ENCODE peak calls at places on chromosome 12, in four cellular contexts. Y is ascending aorta, U is Peyer's patch, T is cardiac muscle cell. L is an unnamed sample.

GRCh38 chr12:58388261-58388660 is 446.9 kb downstream of the ATP23 start:
- DNase-seq in Y (no peak), U (no peak), T (no peak), L (no peak)

GRCh38 chr12:64566122-64566521 is 44.2 kb upstream of the RASSF3 start:
- DNase-seq in Y (no peak), U (no peak), T (no peak), L (no peak)

GRCh38 chr12:84919271-84919670 is 6.7 kb upstream of the SLC6A15 start:
- DNase-seq in Y (no peak), U (no peak), T (no peak), L (no peak)

GRCh38 chr12:19199322-19199721 is 69.8 kb downstream of the PLEKHA5 start:
- DNase-seq in Y (no peak), U (no peak), T (no peak), L (no peak)

GRCh38 chr12:89346741-89347324 is 5.5 kb downstream of the DUSP6 start:
- DNase-seq in Y (no peak), U (no peak), T (peak; percentile 37), L (no peak)

GRCh38 chr12:93804392-93805179 is 127.4 kb downstream of the CRADD start:
- DNase-seq in Y (no peak), U (no peak), T (no peak), L (no peak)

GRCh38 chr12:119229205-119229604 is 50.5 kb downstream of the HSPB8 start:
- DNase-seq in Y (no peak), U (no peak), T (no peak), L (no peak)

GRCh38 chr12:4402996-4403395 is 23.5 kb upstream of the FGF23 start:
- DNase-seq in Y (no peak), U (no peak), T (no peak), L (peak; percentile 69)

GRCh38 chr12:6361834-6362233 is 13.5 kb downstream of the SCNN1A start:
- DNase-seq in Y (peak; percentile 82), U (no peak), T (no peak), L (no peak)

GRCh38 chr12:5177096-5177495 is 133.4 kb downstream of the KCNA5 start:
- DNase-seq in Y (no peak), U (no peak), T (no peak), L (no peak)

GRCh38 chr12:57093412-57094193 is 4.7 kb downstream of the NAB2 start:
- DNase-seq in Y (peak; percentile 90), U (peak; percentile 84), T (peak; percentile 70), L (peak; percentile 95)

GRCh38 chr12:132284071-132284492 is 45.3 kb downstream of the GALNT9 start:
- DNase-seq in Y (no peak), U (no peak), T (no peak), L (no peak)

GRCh38 chr12:88420460-88420859 is 159.8 kb downstream of the KITLG start:
- DNase-seq in Y (no peak), U (no peak), T (no peak), L (no peak)

GRCh38 chr12:50600364-50600763 is 95.6 kb downstream of the DIP2B start:
- DNase-seq in Y (no peak), U (no peak), T (no peak), L (no peak)

GRCh38 chr12:57586832-57587429 is 4.1 kb upstream of the PIP4K2C start:
- DNase-seq in Y (no peak), U (no peak), T (no peak), L (no peak)

GRCh38 chr12:83700858-83701257 is 1014.2 kb downstream of the TMTC2 start:
- DNase-seq in Y (no peak), U (no peak), T (no peak), L (no peak)

GRCh38 chr12:109932878-109933503 is 32.9 kb downstream of the TCHP start:
- DNase-seq in Y (no peak), U (no peak), T (no peak), L (no peak)

GRCh38 chr12:120110550-120111501 is 5.7 kb downstream of the RAB35 start:
- DNase-seq in Y (peak; percentile 82), U (peak; percentile 71), T (no peak), L (no peak)

GRCh38 chr12:22974865-22975264 is 349.9 kb downstream of the ETNK1 start:
- DNase-seq in Y (no peak), U (no peak), T (no peak), L (no peak)

GRCh38 chr12:123908884-123909807 is 63.5 kb downstream of the CCDC92 start:
- DNase-seq in Y (no peak), U (no peak), T (no peak), L (no peak)

GRCh38 chr12:91138337-91138905 is 27.1 kb upstream of the LUM start:
- DNase-seq in Y (no peak), U (no peak), T (no peak), L (no peak)

GRCh38 chr12:89101440-89101839 is 250.9 kb downstream of the DUSP6 start:
- DNase-seq in Y (no peak), U (no peak), T (no peak), L (no peak)

GRCh38 chr12:106049105-106049504 is 89.6 kb downstream of the NUAK1 start:
- DNase-seq in Y (no peak), U (no peak), T (no peak), L (no peak)

GRCh38 chr12:105273601-105274000 is 37.6 kb upstream of the APPL2 start:
- DNase-seq in Y (no peak), U (no peak), T (no peak), L (no peak)

GRCh38 chr12:65836419-65837197 is 12.3 kb downstream of the HMGA2 start:
- DNase-seq in Y (no peak), U (no peak), T (no peak), L (no peak)

GRCh38 chr12:65810036-65810435 is 14.2 kb upstream of the HMGA2 start:
- DNase-seq in Y (no peak), U (no peak), T (no peak), L (no peak)

GRCh38 chr12:7989827-7990491 is 42.6 kb upstream of the FOXJ2 start:
- DNase-seq in Y (no peak), U (peak; percentile 48), T (no peak), L (no peak)

GRCh38 chr12:92696240-92696639 is 6.5 kb upstream of the PLEKHG7 start:
- DNase-seq in Y (no peak), U (no peak), T (no peak), L (no peak)

GRCh38 chr12:92690601-92691000 is 12.2 kb upstream of the PLEKHG7 start:
- DNase-seq in Y (no peak), U (no peak), T (no peak), L (no peak)

GRCh38 chr12:92695577-92695976 is 7.2 kb upstream of the PLEKHG7 start:
- DNase-seq in Y (no peak), U (no peak), T (no peak), L (no peak)

GRCh38 chr12:92698466-92698865 is 4.3 kb upstream of the PLEKHG7 start:
- DNase-seq in Y (no peak), U (no peak), T (no peak), L (no peak)

GRCh38 chr12:92695056-92695455 is 7.7 kb upstream of the PLEKHG7 start:
- DNase-seq in Y (no peak), U (no peak), T (no peak), L (no peak)
- H3K4me1 ChIP-seq in Y (no peaks in the 10 kb centered on the region), U (no peaks in the 10 kb centered on the region), T (no peaks in the 10 kb centered on the region), L (no peaks in the 10 kb centered on the region)

DNA sequence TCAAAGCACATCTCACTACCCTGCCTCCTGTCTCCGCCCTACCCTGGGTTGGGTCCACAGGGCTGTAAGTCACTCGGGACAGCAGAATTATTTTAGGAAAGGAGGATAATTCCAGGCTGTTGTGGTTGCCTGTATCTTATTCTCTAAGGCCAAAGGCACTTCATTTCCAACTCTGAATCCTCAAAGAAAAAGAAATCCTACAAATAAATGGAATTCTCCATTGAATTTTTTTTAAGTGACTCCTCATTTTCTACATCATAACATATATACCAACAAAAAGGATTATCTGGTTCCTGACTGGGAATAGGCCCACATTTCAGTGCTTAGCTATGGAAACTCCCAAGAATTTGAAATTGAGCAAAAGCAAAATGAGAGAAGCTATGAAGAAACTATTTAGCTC is 186.4 kb downstream of the ITPR2 start:
- DNase-seq in Y (no peak), U (no peak), T (no peak), L (no peak)
- H3K27ac ChIP-seq in Y (no peak overlapping the region), U (no peak overlapping the region), T (no peak overlapping the region), L (no peak overlapping the region)

DNA sequence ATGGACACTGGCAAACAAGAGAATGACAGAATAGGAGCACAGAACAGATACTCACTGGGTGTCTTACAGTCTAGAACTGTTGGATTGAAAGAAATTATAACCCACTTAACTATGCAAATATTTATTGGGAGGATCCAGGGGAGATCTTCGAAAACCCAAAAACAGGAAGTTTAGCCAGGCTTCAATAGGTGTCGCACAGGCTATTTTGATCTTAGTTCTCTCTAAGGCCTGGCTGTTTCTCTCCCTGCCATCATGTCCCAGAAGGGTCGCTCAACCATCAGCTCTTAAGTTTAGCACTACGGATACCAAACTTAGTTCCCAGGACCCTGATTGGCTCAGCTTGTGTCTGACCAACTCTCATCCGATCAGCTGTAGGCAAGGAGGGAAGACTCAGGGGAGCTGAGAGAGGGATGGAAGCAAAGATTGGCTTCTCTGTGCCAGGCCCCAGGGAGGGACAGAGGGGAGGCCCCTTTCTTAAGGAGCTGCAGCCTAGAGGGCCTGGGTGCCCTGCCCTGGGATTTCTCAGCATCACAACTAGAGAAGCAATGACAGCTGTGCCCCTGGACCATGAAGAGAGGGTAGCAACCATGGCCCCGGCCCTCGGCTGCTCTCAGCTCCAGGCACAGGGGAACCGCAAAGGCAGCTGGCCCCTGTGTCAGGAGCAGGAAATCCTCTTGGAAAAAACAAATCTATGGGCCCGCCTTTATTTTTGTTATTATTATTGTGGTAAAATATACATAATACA is 13.5 kb downstream of the PHETA1 start:
- DNase-seq in Y (no peak), U (peak; percentile 38), T (no peak), L (no peak)
- H3K4me3 ChIP-seq in Y (no peak overlapping the region), U (no peak overlapping the region), T (no peak overlapping the region), L (no peak overlapping the region)

GRCh38 chr12:67042697-67043131 is 226.4 kb upstream of the CAND1 start:
- DNase-seq in Y (no peak), U (no peak), T (peak; percentile 9), L (no peak)

GRCh38 chr12:67038486-67038885 is 230.7 kb upstream of the CAND1 start:
- DNase-seq in Y (no peak), U (no peak), T (no peak), L (no peak)

GRCh38 chr12:67043771-67044170 is 225.4 kb upstream of the CAND1 start:
- DNase-seq in Y (no peak), U (no peak), T (no peak), L (no peak)

GRCh38 chr12:67040861-67041137 is 228.4 kb upstream of the CAND1 start:
- DNase-seq in Y (no peak), U (no peak), T (no peak), L (no peak)

GRCh38 chr12:67039995-67040860 is 228.9 kb upstream of the CAND1 start:
- DNase-seq in Y (no peak), U (no peak), T (no peak), L (no peak)
- H3K4me1 ChIP-seq in Y (no peaks in the 10 kb centered on the region), U (no peaks in the 10 kb centered on the region), T (peaks cover 8% of the 10 kb centered on the region), L (no peaks in the 10 kb centered on the region)

GRCh38 chr12:95168746-95169145 is 48.5 kb downstream of the FGD6 start:
- DNase-seq in Y (no peak), U (no peak), T (no peak), L (no peak)
- H3K27ac ChIP-seq in Y (no peak overlapping the region), U (no peak overlapping the region), T (no peak overlapping the region), L (no peak overlapping the region)

L was measured in vagina.